ENCODE peak calls at places on chromosomes 4 and X, in seven cellular contexts. X is neuronal stem cell, G is mesenchymal stem cell, S is IMR-90, I is mesendoderm, O is H1, Q is trophoblast cell. B is an unnamed sample.

GRCh38 chrX:148495156-148495555 is 5.3 kb upstream of the AFF2 start:
- DNase-seq in S (no peak), Q (no peak), I (no peak), O (no peak), X (no peak), G (no peak), B (no peak)

GRCh38 chrX:31546130-31546529 is 474.3 kb upstream of the FTHL17 start:
- DNase-seq in G (peak), X (no peak), Q (no peak), O (no peak), I (peak), S (peak), B (no peak)

GRCh38 chrX:101999644-102000539 is 68.1 kb upstream of the ZMAT1 start:
- DNase-seq in Q (no peak), S (no peak), O (peak), I (peak), X (no peak), G (no peak), B (peak)

GRCh38 chr4:152052431-152053057 is 291.7 kb upstream of the GATB start:
- DNase-seq in O (no peak), X (no peak), I (no peak), S (peak), Q (no peak), G (peak), B (no peak)

GRCh38 chrX:9071031-9071650 is 37.2 kb upstream of the FAM9B start:
- DNase-seq in Q (no peak), O (no peak), S (peak), X (no peak), G (peak), I (no peak), B (no peak)

GRCh38 chrX:21376636-21377035 is 2.4 kb downstream of the CNKSR2 start:
- DNase-seq in S (no peak), X (no peak), Q (no peak), I (no peak), O (no peak), G (no peak), B (no peak)

GRCh38 chr4:28557755-28558154 is 1697.1 kb downstream of the STIM2 start:
- DNase-seq in O (no peak), S (peak), G (peak), Q (no peak), I (no peak), X (no peak), B (no peak)

GRCh38 chrX:4735299-4735698 is 1021.9 kb upstream of the PRKX start:
- DNase-seq in X (no peak), O (no peak), S (no peak), I (no peak), Q (no peak), G (no peak), B (no peak)

GRCh38 chr4:182913036-182913435 is 4.2 kb downstream of the DCTD start:
- DNase-seq in Q (no peak), X (no peak), S (no peak), G (no peak), I (no peak), O (no peak), B (no peak)

GRCh38 chr4:25165916-25166315 is 5.7 kb upstream of the SEPSECS start:
- DNase-seq in Q (no peak), O (no peak), I (no peak), G (no peak), X (no peak), S (no peak), B (no peak)

GRCh38 chr4:119939066-119939995 is 127.3 kb downstream of the MAD2L1 start:
- DNase-seq in Q (no peak), O (no peak), S (peak), I (no peak), X (no peak), G (no peak), B (no peak)

GRCh38 chrX:132219343-132219768 is at the start of gene RAP2C:
- DNase-seq in I (peak), S (peak), G (peak), X (peak), Q (peak), O (peak), B (peak)

GRCh38 chrX:104330966-104331365 is 76.2 kb upstream of the ESX1 start:
- DNase-seq in X (no peak), Q (peak), O (no peak), G (peak), I (no peak), S (peak), B (no peak)

DNA sequence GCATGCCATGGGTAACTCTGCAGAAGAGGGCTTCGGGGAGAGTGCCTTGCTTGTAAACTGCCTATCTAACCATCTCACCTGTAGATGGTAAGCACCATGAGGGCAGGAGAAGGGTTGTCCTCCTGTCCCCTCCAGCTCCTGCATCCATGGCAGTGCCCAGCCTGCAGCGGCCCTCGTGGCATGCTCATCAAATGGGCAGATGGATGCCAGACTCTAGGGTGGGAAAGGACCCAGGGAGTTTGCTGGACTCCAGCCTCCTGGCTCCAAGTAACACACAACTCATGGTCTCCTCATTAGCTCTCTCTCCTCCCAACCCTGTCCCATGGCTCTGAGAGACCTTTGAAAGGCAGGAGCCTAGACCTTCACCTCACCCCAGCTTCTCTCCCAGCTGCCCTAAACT is 29.7 kb upstream of the CRMP1 start:
- DNase-seq in S (no peak), I (no peak), O (no peak), X (no peak), G (no peak), Q (no peak), B (no peak)
- H2AK5ac ChIP-seq in S (no peak), I (no peak), O (no peak), X (no peak), G (no peak), Q (no peak), B (no peak)

GRCh38 chr4:104283303-104283702 is 211.4 kb downstream of the CXXC4 start:
- DNase-seq in Q (no peak), O (no peak), S (no peak), X (no peak), G (no peak), I (no peak), B (no peak)

GRCh38 chr4:104286867-104287266 is 207.8 kb downstream of the CXXC4 start:
- DNase-seq in G (no peak), Q (no peak), I (no peak), X (no peak), S (no peak), O (no peak), B (no peak)
- H2AK5ac ChIP-seq in G (no peak), Q (no peak), I (no peak), X (no peak), S (no peak), O (no peak), B (no peak)

GRCh38 chr4:117249333-117249732 is 164.0 kb upstream of the TRAM1L1 start:
- DNase-seq in X (no peak), I (no peak), Q (no peak), S (no peak), O (no peak), G (no peak), B (no peak)
- H2AK5ac ChIP-seq in X (no peak), I (no peak), Q (no peak), S (no peak), O (no peak), G (no peak), B (no peak)

DNA sequence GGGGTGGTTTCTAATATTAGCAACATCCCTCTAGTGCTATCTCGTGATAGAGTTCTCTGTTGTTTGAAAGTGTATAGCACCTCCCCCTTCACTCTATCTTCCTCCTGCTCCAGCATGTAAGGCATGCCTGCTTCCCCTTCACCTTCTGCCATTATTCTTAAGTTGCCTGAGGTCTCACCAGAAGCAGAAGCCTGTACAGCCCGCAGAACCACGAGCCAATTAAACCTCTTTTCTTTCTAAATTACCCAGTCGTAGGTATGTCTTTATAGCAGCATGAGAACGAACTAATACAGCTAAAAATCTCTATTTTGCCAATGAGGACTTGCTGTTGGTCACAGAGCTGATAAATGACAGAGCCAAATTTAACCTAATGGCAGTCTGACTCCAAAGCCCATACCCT is 247.2 kb downstream of the HNRNPD start:
- DNase-seq in O (no peak), G (no peak), S (no peak), X (no peak), I (no peak), Q (peak), B (no peak)
- H2AK5ac ChIP-seq in O (no peak), G (no peak), S (no peak), X (no peak), I (no peak), Q (no peak), B (no peak)

GRCh38 chr4:113378836-113379235 is 329.4 kb downstream of the ANK2 start:
- DNase-seq in I (no peak), X (no peak), S (no peak), Q (no peak), G (no peak), O (no peak), B (no peak)
- H2AK5ac ChIP-seq in I (no peak), X (no peak), S (no peak), Q (no peak), G (no peak), O (no peak), B (no peak)

DNA sequence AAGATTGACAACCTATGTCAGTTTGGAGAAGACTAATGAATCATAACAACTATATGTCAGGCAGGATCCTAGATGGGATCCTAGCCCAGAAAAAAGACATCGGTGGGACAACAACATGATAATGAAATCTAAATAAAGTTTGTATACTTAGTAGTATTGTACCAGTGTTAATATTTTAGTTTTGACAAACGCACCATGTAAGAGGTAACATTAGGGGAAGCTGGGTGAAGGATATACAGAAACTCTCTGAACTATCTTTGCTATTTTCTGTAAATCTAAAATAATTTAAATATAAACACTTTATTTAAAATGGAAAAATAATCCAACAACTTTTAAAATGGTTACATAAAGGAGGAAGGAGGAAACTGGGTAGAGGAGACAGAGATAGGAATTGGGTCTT is 105.6 kb upstream of the AP1S2 start:
- DNase-seq in I (no peak), Q (no peak), O (no peak), X (no peak), S (no peak), G (no peak), B (no peak)
- H2AK5ac ChIP-seq in I (no peak), Q (no peak), O (no peak), X (no peak), S (no peak), G (no peak), B (no peak)

GRCh38 chr4:52641853-52642563 is 17.1 kb downstream of the USP46 start:
- DNase-seq in O (no peak), I (no peak), S (peak), X (no peak), Q (peak), G (peak), B (no peak)

GRCh38 chr4:52635560-52635959 is 23.5 kb downstream of the USP46 start:
- DNase-seq in S (no peak), O (no peak), Q (no peak), X (no peak), I (no peak), G (no peak), B (no peak)

GRCh38 chr4:52640808-52641595 is 18.1 kb downstream of the USP46 start:
- DNase-seq in G (no peak), O (no peak), Q (peak), I (no peak), S (peak), X (no peak), B (no peak)

GRCh38 chr4:52637116-52637515 is 22.0 kb downstream of the USP46 start:
- DNase-seq in I (no peak), G (no peak), O (no peak), X (no peak), S (no peak), Q (no peak), B (no peak)

DNA sequence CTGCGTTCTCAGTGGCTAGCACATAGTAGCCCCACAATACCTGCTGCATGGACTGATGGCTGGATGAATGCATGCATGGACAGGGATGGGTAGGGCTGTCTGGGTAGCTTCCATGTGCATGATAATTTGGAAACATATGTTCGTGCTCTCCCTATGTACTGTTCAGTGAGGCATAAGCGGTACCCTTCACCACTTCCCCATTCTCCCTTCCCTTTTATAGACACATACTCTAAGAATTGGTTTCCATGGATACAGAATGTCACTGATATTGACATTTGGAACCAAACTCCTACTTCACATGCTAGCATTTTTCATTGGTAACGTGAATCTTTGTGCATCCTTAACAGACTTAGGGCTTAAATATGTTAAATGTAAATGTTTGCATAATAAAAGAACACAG is 20.4 kb downstream of the USP46 start:
- DNase-seq in S (no peak), G (no peak), Q (no peak), I (no peak), X (no peak), O (no peak), B (no peak)
- H2AK5ac ChIP-seq in S (no peak), G (no peak), Q (no peak), I (no peak), X (no peak), O (no peak), B (no peak)

DNA sequence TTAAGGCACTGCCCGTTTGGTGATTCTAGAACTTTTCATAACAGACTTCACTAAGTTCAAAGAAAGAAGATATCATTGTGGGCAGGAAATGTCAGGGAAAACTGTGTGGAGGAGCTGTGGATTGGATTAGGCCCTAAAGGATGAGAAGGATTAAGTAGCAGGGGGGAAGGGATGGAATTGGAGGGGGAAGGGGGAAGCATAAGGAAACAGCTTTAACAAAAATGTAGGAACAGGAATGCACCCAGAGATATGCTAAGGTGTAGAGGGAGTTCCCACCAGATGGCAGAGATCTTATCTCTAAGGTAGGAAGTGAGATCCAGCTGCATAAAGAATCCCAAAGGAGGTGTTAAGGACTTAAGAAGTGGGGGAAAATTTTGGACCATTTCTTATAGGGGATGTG is 114.5 kb downstream of the LARP7 start:
- DNase-seq in X (no peak), I (peak), G (no peak), O (no peak), S (no peak), Q (no peak), B (peak)
- H2AK5ac ChIP-seq in X (no peak), I (no peak), G (no peak), O (peak), S (no peak), Q (no peak), B (no peak)

B was measured in H9.